ENCODE peak calls at places on chromosome 1, in four cellular contexts. C, I, Y and V are unnamed samples.

GRCh38 chr1:28915036-28915895 is 897 bp downstream of the EPB41 start:
- DNase-seq in Y (peak), I (peak), C (peak), V (no peak)

GRCh38 chr1:105793541-105794146 is 1262.8 kb upstream of the PRMT6 start:
- DNase-seq in C (no peak), Y (peak), I (no peak), V (no peak)

GRCh38 chr1:167695150-167695549 is 26.6 kb upstream of the MPZL1 start:
- DNase-seq in C (no peak), Y (no peak), I (no peak), V (no peak)

GRCh38 chr1:53195913-53196484 is 625 bp upstream of the CPT2 start:
- DNase-seq in Y (no peak), I (no peak), C (no peak), V (no peak)

GRCh38 chr1:19311503-19311930 is 427 bp downstream of the AKR7A2 start:
- DNase-seq in Y (peak), I (no peak), C (no peak), V (no peak)

GRCh38 chr1:216888721-216889120 is 165.5 kb upstream of the ESRRG start:
- DNase-seq in Y (no peak), C (no peak), I (no peak), V (no peak)

GRCh38 chr1:111332190-111332589 is 41.5 kb downstream of the CHIA start:
- DNase-seq in I (no peak), Y (no peak), C (no peak), V (no peak)

GRCh38 chr1:91701494-91701869 is 184.5 kb downstream of the TGFBR3 start:
- DNase-seq in C (no peak), Y (no peak), I (no peak), V (no peak)

GRCh38 chr1:83818916-83819315 is 180.0 kb downstream of the TTLL7 start:
- DNase-seq in C (no peak), I (no peak), Y (no peak), V (peak)

GRCh38 chr1:48003741-48004503 is 6.7 kb upstream of the TRABD2B start:
- DNase-seq in I (no peak), C (no peak), Y (no peak), V (no peak)

GRCh38 chr1:2135425-2135824 is 59.1 kb downstream of the FAAP20 start:
- DNase-seq in I (no peak), C (peak), Y (no peak), V (peak)

GRCh38 chr1:224080082-224080774 is 33.7 kb upstream of the FBXO28 start:
- DNase-seq in C (no peak), Y (no peak), I (no peak), V (peak)

GRCh38 chr1:89615676-89616598 is 17.0 kb upstream of the LRRC8C start:
- DNase-seq in Y (no peak), I (no peak), C (no peak), V (no peak)

GRCh38 chr1:89274431-89274857 is 1.8 kb upstream of the GBP5 start:
- DNase-seq in I (no peak), C (no peak), Y (no peak), V (peak)

GRCh38 chr1:43274125-43274803 is 4.5 kb downstream of the TMEM125 start:
- DNase-seq in Y (peak), I (no peak), C (peak), V (no peak)

GRCh38 chr1:11339346-11340247 is 66.6 kb downstream of the UBIAD1 start:
- DNase-seq in I (no peak), C (no peak), Y (no peak), V (no peak)

GRCh38 chr1:172938676-172939075 is 112.1 kb downstream of the TNFSF18 start:
- DNase-seq in I (no peak), Y (no peak), C (no peak), V (no peak)

GRCh38 chr1:116292929-116293725 is 79.9 kb upstream of the ATP1A1 start:
- DNase-seq in C (no peak), Y (no peak), I (no peak), V (no peak)

GRCh38 chr1:198902616-198903140 is 263.8 kb downstream of the PTPRC start:
- DNase-seq in C (no peak), I (no peak), Y (no peak), V (no peak)

GRCh38 chr1:202171292-202172014 is 11.1 kb upstream of the PTPN7 start:
- DNase-seq in I (no peak), C (no peak), Y (no peak), V (no peak)

GRCh38 chr1:39333296-39333695 is 128.8 kb downstream of the MACF1 start:
- DNase-seq in C (no peak), Y (no peak), I (no peak), V (no peak)

GRCh38 chr1:33407339-33407738 is 23.6 kb downstream of the PHC2 start:
- DNase-seq in C (no peak), Y (no peak), I (no peak), V (no peak)

GRCh38 chr1:234970371-234970730 is 158.3 kb downstream of the TOMM20 start:
- DNase-seq in C (no peak), I (no peak), Y (no peak), V (no peak)

GRCh38 chr1:64669098-64669675 is 75.7 kb upstream of the RAVER2 start:
- DNase-seq in C (no peak), I (no peak), Y (no peak), V (no peak)

GRCh38 chr1:240878631-240879030 is 266.7 kb upstream of the GREM2 start:
- DNase-seq in Y (no peak), C (no peak), I (no peak), V (no peak)

GRCh38 chr1:208024406-208024805 is 113.5 kb upstream of the CD34 start:
- DNase-seq in I (no peak), C (no peak), Y (no peak), V (no peak)

GRCh38 chr1:57377731-57378139 is 46.1 kb downstream of the DAB1 start:
- DNase-seq in C (no peak), Y (no peak), I (no peak), V (no peak)

GRCh38 chr1:155909894-155910293 is 1.3 kb downstream of the RIT1 start:
- DNase-seq in Y (no peak), I (no peak), C (no peak), V (no peak)

GRCh38 chr1:162458206-162458605 is 39.4 kb upstream of the UHMK1 start:
- DNase-seq in C (no peak), Y (no peak), I (no peak), V (no peak)

GRCh38 chr1:235298772-235299513 is 29.0 kb downstream of the ARID4B start:
- DNase-seq in C (no peak), I (no peak), Y (no peak), V (no peak)

GRCh38 chr1:26826261-26827201 is at the start of gene ZDHHC18:
- DNase-seq in Y (peak), C (peak), I (peak), V (no peak)

GRCh38 chr1:201562257-201562656 is 23.3 kb downstream of the NAV1 start:
- DNase-seq in Y (no peak), I (no peak), C (no peak), V (peak)

GRCh38 chr1:53061859-53062714 is at the start of gene PODN:
- DNase-seq in I (no peak), C (peak), Y (no peak), V (no peak)

GRCh38 chr1:228378453-228379164 is 28.0 kb downstream of the TRIM11 start:
- DNase-seq in I (no peak), C (peak), Y (peak), V (no peak)

GRCh38 chr1:208209286-208209685 is 34.9 kb downstream of the PLXNA2 start:
- DNase-seq in C (no peak), I (no peak), Y (no peak), V (no peak)

GRCh38 chr1:65178235-65178634 is 30.2 kb downstream of the AK4 start:
- DNase-seq in I (no peak), Y (no peak), C (no peak), V (no peak)

GRCh38 chr1:221923921-221924598 is 182.2 kb upstream of the DUSP10 start:
- DNase-seq in I (no peak), Y (no peak), C (no peak), V (peak)

GRCh38 chr1:27643626-27644368 is 8.8 kb upstream of the FGR start:
- DNase-seq in I (peak), Y (peak), C (peak), V (no peak)